ENCODE peak calls at places on chromosomes 11 and 22, in nine cellular contexts. Z is heart left ventricle, K is HCT116, C is H54, X is body of pancreas, R is lower leg skin, G is testis, P is IMR-90, T is transverse colon. Y is an unnamed sample.

GRCh38 chr11:113667801-113668200 is 38.3 kb downstream of the TMPRSS5 start:
- DNase-seq in X (no peak), R (no peak), C (no peak), P (no peak), T (no peak), Z (no peak), G (no peak), K (no peak), Y (no peak)

GRCh38 chr11:112425121-112425520 is 164.5 kb upstream of the PLET1 start:
- DNase-seq in K (no peak), T (no peak), X (no peak), R (no peak), C (no peak), P (no peak), Z (no peak), G (no peak), Y (no peak)

GRCh38 chr22:33811208-33811607 is 109.1 kb downstream of the LARGE1 start:
- DNase-seq in R (no peak), G (no peak), X (no peak), Z (no peak), T (no peak), K (no peak), C (no peak), P (no peak), Y (no peak)

GRCh38 chr11:134949121-134949591 is 537.1 kb upstream of the B3GAT1 start:
- DNase-seq in R (peak; percentile 31), X (no peak), T (no peak), C (peak; percentile 19), Z (no peak), K (peak; percentile 45), G (no peak), P (peak; percentile 77), Y (no peak)

GRCh38 chr11:31987118-31988005 is 103.5 kb upstream of the RCN1 start:
- DNase-seq in Z (no peak), C (no peak), K (no peak), X (no peak), G (no peak), T (no peak), R (no peak), P (no peak), Y (no peak)

GRCh38 chr22:26550498-26551033 is 38.3 kb upstream of the TFIP11 start:
- DNase-seq in C (peak; percentile 80), T (no peak), P (peak; percentile 98), Z (peak; percentile 73), G (peak; percentile 73), K (no peak), X (peak; percentile 76), R (no peak), Y (no peak)

GRCh38 chr22:47206185-47206584 is 443.7 kb downstream of the TBC1D22A start:
- DNase-seq in P (no peak), Z (no peak), R (no peak), T (no peak), X (no peak), K (no peak), G (peak; percentile 12), C (no peak), Y (no peak)

GRCh38 chr11:28767574-28767973 is 659.4 kb downstream of the METTL15 start:
- DNase-seq in K (no peak), X (no peak), T (no peak), R (no peak), P (peak; percentile 59), Z (no peak), G (no peak), C (no peak), Y (no peak)

GRCh38 chr11:42234381-42235035 is 775.1 kb upstream of the LRRC4C start:
- DNase-seq in K (no peak), P (no peak), C (no peak), T (no peak), X (no peak), G (no peak), R (no peak), Z (no peak), Y (no peak)

GRCh38 chr22:26075233-26075632 is 94.0 kb upstream of the SEZ6L start:
- DNase-seq in Z (no peak), X (no peak), G (no peak), K (no peak), C (no peak), P (no peak), T (no peak), R (no peak), Y (no peak)

GRCh38 chr11:34564406-34564805 is 50.8 kb upstream of the ELF5 start:
- DNase-seq in K (peak; percentile 47), G (no peak), T (no peak), X (no peak), P (peak; percentile 9), Z (no peak), R (no peak), C (no peak), Y (no peak)

GRCh38 chr11:35257287-35257686 is 118.3 kb downstream of the CD44 start:
- DNase-seq in G (no peak), Z (no peak), R (no peak), P (no peak), T (no peak), K (no peak), C (no peak), X (no peak), Y (no peak)

GRCh38 chr11:86758171-86758570 is 42.2 kb upstream of the PRSS23 start:
- DNase-seq in C (no peak), K (no peak), X (no peak), G (no peak), P (no peak), Z (no peak), T (no peak), R (no peak), Y (no peak)

GRCh38 chr11:119993732-119994131 is 144.2 kb downstream of the TRIM29 start:
- DNase-seq in K (no peak), T (peak; percentile 30), P (no peak), Z (no peak), R (peak; percentile 59), C (no peak), X (peak; percentile 78), G (no peak), Y (no peak)

GRCh38 chr11:6485661-6486060 is 4.4 kb downstream of the TIMM10B start:
- DNase-seq in Z (no peak), G (no peak), K (no peak), T (no peak), C (no peak), R (no peak), X (no peak), P (no peak), Y (no peak)

DNA sequence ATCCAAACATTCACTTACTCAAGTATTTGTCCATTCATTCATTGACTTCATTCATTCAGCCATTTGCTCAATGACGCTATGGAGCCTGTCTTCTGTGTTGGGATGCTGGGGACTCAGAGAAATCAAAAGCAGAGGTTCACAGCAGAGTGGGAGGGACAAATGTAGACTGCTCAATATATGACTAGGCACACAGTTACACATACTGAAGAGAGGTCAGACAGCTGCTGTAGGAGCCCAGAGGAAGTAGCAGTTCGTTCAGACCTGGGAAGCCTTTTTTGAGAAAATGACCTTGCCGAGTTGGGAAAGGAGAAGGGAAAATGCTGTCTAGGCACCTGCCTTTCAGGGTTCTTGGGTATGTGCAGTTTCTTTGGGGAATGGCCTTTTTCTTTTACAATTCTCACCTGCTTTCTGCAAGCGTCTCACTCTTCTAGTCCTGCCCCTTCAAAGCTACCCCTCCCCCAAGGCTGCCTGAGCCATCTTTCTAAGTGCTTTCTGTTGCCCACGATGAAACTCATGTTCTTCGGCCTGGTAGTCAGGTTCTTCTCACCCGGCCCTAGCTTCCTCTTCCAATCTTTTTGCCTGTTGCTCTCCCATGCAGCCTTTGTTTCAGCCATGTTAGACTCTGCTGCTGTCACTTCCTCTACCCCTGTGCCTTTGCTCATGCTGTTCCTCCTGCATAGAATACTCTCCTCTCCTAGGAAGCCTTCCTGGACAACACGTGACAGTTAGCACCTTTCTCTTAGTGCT is 4.2 kb upstream of the UVRAG start:
- DNase-seq in Z (no peak), X (no peak), G (no peak), C (no peak), K (no peak), R (no peak), P (no peak), T (no peak), Y (peak; percentile 68)
- TF ChIP-seq POLR2A in Z (no peak), X (no peak), G (no peak), C (no peak), K (no peak), R (no peak), P (no peak), T (no peak), Y (no peak)

DNA sequence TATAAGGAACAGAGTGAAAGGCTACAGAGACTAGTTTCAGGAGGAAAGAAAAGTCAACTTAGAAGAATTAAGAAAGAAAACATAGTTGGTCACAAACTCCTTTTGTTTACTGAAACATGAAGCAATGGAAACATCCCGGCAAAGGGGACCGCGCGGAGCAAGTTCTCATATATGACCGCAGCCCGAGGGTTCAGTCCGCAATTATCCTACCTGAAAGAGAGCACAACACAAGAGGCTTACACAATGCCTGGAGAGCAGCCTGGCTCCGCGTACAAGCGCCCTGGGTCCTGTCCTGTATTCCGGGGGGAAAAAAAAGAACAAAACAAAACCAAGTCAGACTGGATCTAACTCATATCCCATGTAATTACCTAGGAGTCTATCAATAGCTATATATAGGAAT is 12.3 kb downstream of the RBM4B start:
- DNase-seq in P (no peak), C (no peak), Z (no peak), T (no peak), X (no peak), G (no peak), K (no peak), R (no peak), Y (no peak)
- TF ChIP-seq POLR2A in P (no peak), C (no peak), Z (no peak), T (no peak), X (no peak), G (no peak), K (no peak), R (no peak), Y (no peak)

GRCh38 chr22:50315289-50316113 is 8.1 kb upstream of the PLXNB2 start:
- DNase-seq in K (no peak), C (no peak), P (no peak), X (no peak), Z (no peak), R (no peak), G (no peak), T (no peak), Y (no peak)

GRCh38 chr22:50316114-50317065 is 8.9 kb upstream of the PLXNB2 start:
- DNase-seq in Z (no peak), R (no peak), K (no peak), X (no peak), C (no peak), P (no peak), G (no peak), T (no peak), Y (no peak)

GRCh38 chr22:50317674-50318073 is 9.1 kb downstream of the DENND6B start:
- DNase-seq in R (no peak), C (no peak), X (no peak), Z (no peak), K (no peak), G (no peak), T (no peak), P (no peak), Y (no peak)

GRCh38 chr22:50318356-50318697 is 8.5 kb downstream of the DENND6B start:
- DNase-seq in P (no peak), T (no peak), G (no peak), K (no peak), R (no peak), C (no peak), X (no peak), Z (no peak), Y (no peak)

GRCh38 chr22:50317178-50317577 is 9.6 kb downstream of the DENND6B start:
- DNase-seq in R (no peak), C (no peak), G (no peak), P (no peak), Z (no peak), X (no peak), K (no peak), T (no peak), Y (no peak)
- TF ChIP-seq POLR2A in R (no peak), C (no peak), G (no peak), P (no peak), Z (no peak), X (no peak), K (no peak), T (no peak), Y (no peak)

GRCh38 chr22:18970180-18970947 is 34.3 kb upstream of the PRODH start:
- DNase-seq in T (no peak), K (no peak), X (peak; percentile 20), P (no peak), G (no peak), Z (no peak), R (no peak), C (peak; percentile 35), Y (peak; percentile 26)
- TF ChIP-seq POLR2A in T (no peak), K (peak; percentile 33), X (no peak), P (no peak), G (no peak), Z (no peak), R (no peak), C (no peak), Y (no peak)

Y was measured in NB4.